ENCODE peak calls at places on chromosomes 13 and 19, in seven cellular contexts. H is stimulated activated CD8-positive, alpha-beta memory T cell treated with anti-CD3 and anti-CD28 coated beads, Interleukin-15, amount 100 ng/mL, for 24 hours; Y is EH; M is GM23338; J is activated T-helper 2 cell treated with anti-CD3 and anti-CD28 coated beads, Interferon-gamma antibody, Interleukin-2, Interleukin-4, amounts not matched to agents 10 μg/mL and 5 μg/mL and 100 μg/mL, durations not matched to agents 14 hours and 24 hours and 36 hours; F is thoracic aorta; P is activated T-cell treated with anti-CD3 and anti-CD28 coated beads, Interleukin-2, amount 50 U/mL, for 24 hours. W is an unnamed sample.

GRCh38 chr19:1513492-1514294 is 874 bp upstream of the ADAMTSL5 start:
- DNase-seq in H (peak), Y (peak), M (peak), J (peak), F (no peak), P (peak), W (no peak)

GRCh38 chr19:5222821-5223321 is 117.7 kb downstream of the PTPRS start:
- DNase-seq in H (no peak), Y (no peak), M (no peak), J (no peak), F (no peak), P (no peak), W (no peak)

GRCh38 chr13:22662771-22663170 is 518.0 kb upstream of the SGCG start:
- DNase-seq in H (no peak), Y (no peak), M (no peak), J (no peak), F (no peak), P (no peak), W (no peak)

GRCh38 chr19:2607712-2608601 is 94.5 kb downstream of the GNG7 start:
- DNase-seq in H (peak), Y (no peak), M (no peak), J (no peak), F (no peak), P (peak), W (no peak)

GRCh38 chr19:50457300-50457699 is 19.0 kb upstream of the EMC10 start:
- DNase-seq in H (no peak), Y (no peak), M (no peak), J (no peak), F (no peak), P (no peak), W (no peak)

GRCh38 chr19:29530549-29531457 is 5.0 kb downstream of the VSTM2B start:
- DNase-seq in H (no peak), Y (no peak), M (peak), J (no peak), F (no peak), P (peak), W (no peak)

GRCh38 chr19:47239152-47239551 is 8.2 kb upstream of the BBC3 start:
- DNase-seq in H (no peak), Y (peak), M (peak), J (no peak), F (no peak), P (no peak), W (no peak)

GRCh38 chr13:113245858-113246791 is 36.7 kb downstream of the CUL4A start:
- DNase-seq in H (no peak), Y (peak), M (peak), J (no peak), F (no peak), P (no peak), W (no peak)

GRCh38 chr19:55454787-55455243 is 6.6 kb downstream of the ISOC2 start:
- DNase-seq in H (no peak), Y (peak), M (peak), J (peak), F (no peak), P (peak), W (no peak)

GRCh38 chr19:48752511-48753365 is at the start of gene FUT1:
- DNase-seq in H (no peak), Y (peak), M (peak), J (no peak), F (no peak), P (peak), W (no peak)

GRCh38 chr13:20473139-20473538 is 52.5 kb downstream of the CRYL1 start:
- DNase-seq in H (no peak), Y (peak), M (no peak), J (no peak), F (no peak), P (no peak), W (no peak)

GRCh38 chr13:44243198-44243852 is 130.3 kb upstream of the SERP2 start:
- DNase-seq in H (no peak), Y (peak), M (peak), J (no peak), F (no peak), P (no peak), W (no peak)

W was measured in esophagus squamous epithelium.